ENCODE peak calls at places on chromosomes 1 and 21, in six cellular contexts. I, M, Y, T, W and R are unnamed samples.

GRCh38 chr1:200226268-200226968 is 183.4 kb downstream of the ZNF281 start:
- DNase-seq in I (no peak), M (no peak), Y (no peak), T (peak; percentile 91), W (peak; percentile 29), R (no peak)

GRCh38 chr21:31548688-31549087 is 110.8 kb upstream of the SOD1 start:
- DNase-seq in I (no peak), M (no peak), Y (no peak), T (no peak), W (no peak), R (no peak)

GRCh38 chr21:46093668-46094400 is 4.1 kb upstream of the COL6A2 start:
- DNase-seq in I (no peak), M (no peak), Y (no peak), T (no peak), W (no peak), R (peak; percentile 36)

GRCh38 chr21:15820857-15821256 is 91.1 kb downstream of the USP25 start:
- DNase-seq in I (no peak), M (no peak), Y (no peak), T (no peak), W (no peak), R (no peak)

GRCh38 chr1:110087812-110088738 is 17.6 kb upstream of the ALX3 start:
- DNase-seq in I (peak; percentile 21), M (no peak), Y (no peak), T (peak; percentile 84), W (peak; percentile 61), R (no peak)

GRCh38 chr1:966135-966602 is at the start of gene PLEKHN1:
- DNase-seq in I (no peak), M (no peak), Y (no peak), T (peak; percentile 35), W (peak; percentile 58), R (no peak)

GRCh38 chr1:27144920-27145661 is 9.8 kb downstream of the SLC9A1 start:
- DNase-seq in I (no peak), M (no peak), Y (peak; percentile 18), T (no peak), W (no peak), R (no peak)

GRCh38 chr1:41622402-41622801 is 137.9 kb upstream of the EDN2 start:
- DNase-seq in I (no peak), M (no peak), Y (no peak), T (no peak), W (no peak), R (no peak)

GRCh38 chr1:94552071-94552586 is 10.6 kb upstream of the F3 start:
- DNase-seq in I (no peak), M (no peak), Y (no peak), T (no peak), W (no peak), R (no peak)

GRCh38 chr1:23178414-23178813 is 9.8 kb upstream of the LUZP1 start:
- DNase-seq in I (no peak), M (no peak), Y (no peak), T (no peak), W (no peak), R (no peak)

GRCh38 chr1:153122831-153123421 is 9.6 kb upstream of the SPRR2F start:
- DNase-seq in I (peak; percentile 39), M (no peak), Y (no peak), T (no peak), W (no peak), R (no peak)

GRCh38 chr1:229716064-229716463 is 90.0 kb downstream of the URB2 start:
- DNase-seq in I (no peak), M (no peak), Y (no peak), T (no peak), W (no peak), R (no peak)

GRCh38 chr1:160942926-160943325 is 11.7 kb downstream of the ITLN2 start:
- DNase-seq in I (no peak), M (no peak), Y (no peak), T (peak; percentile 43), W (no peak), R (no peak)